ENCODE peak calls at places on chromosomes 1 and 21, in five cellular contexts. W is dorsolateral prefrontal cortex, T is mesendoderm, U is AG04450, Z is NT2/D1. B is an unnamed sample.

GRCh38 chr1:241352401-241352800 is 4.6 kb downstream of the RGS7 start:
- DNase-seq in W (no peak), T (no peak), U (no peak), Z (no peak), B (no peak)

GRCh38 chr1:15680614-15681345 is 3.3 kb upstream of the PLEKHM2 start:
- DNase-seq in W (no peak), T (peak; percentile 78), U (peak; percentile 76), Z (no peak), B (no peak)

GRCh38 chr1:79193211-79194079 is 186.9 kb upstream of the ADGRL4 start:
- DNase-seq in W (no peak), T (peak; percentile 64), U (no peak), Z (no peak), B (no peak)

GRCh38 chr1:52973843-52974242 is 46.8 kb downstream of the SCP2 start:
- DNase-seq in W (no peak), T (no peak), U (no peak), Z (no peak), B (no peak)

GRCh38 chr1:110982320-110982719 is 18.6 kb upstream of the LRIF1 start:
- DNase-seq in W (no peak), T (no peak), U (no peak), Z (no peak), B (no peak)

GRCh38 chr1:197320991-197321531 is 53.0 kb downstream of the CRB1 start:
- DNase-seq in W (no peak), T (no peak), U (no peak), Z (no peak), B (no peak)

GRCh38 chr1:25689686-25690381 is 73.2 kb downstream of the MAN1C1 start:
- DNase-seq in W (no peak), T (no peak), U (no peak), Z (no peak), B (peak; percentile 74)

GRCh38 chr1:247360991-247361721 is 29.5 kb upstream of the ZNF496 start:
- DNase-seq in W (peak; percentile 28), T (no peak), U (no peak), Z (no peak), B (no peak)

GRCh38 chr1:192168964-192169363 is 10.7 kb downstream of the RGS18 start:
- DNase-seq in W (no peak), T (no peak), U (no peak), Z (no peak), B (no peak)

GRCh38 chr1:110494522-110495406 is 24.2 kb downstream of the KCNA10 start:
- DNase-seq in W (no peak), T (no peak), U (no peak), Z (peak; percentile 36), B (peak; percentile 10)

GRCh38 chr1:11484321-11484655 is 5.3 kb downstream of the DISP3 start:
- DNase-seq in W (no peak), T (no peak), U (no peak), Z (no peak), B (no peak)

GRCh38 chr1:110380667-110381283 is 10.1 kb downstream of the SLC16A4 start:
- DNase-seq in W (no peak), T (no peak), U (peak; percentile 70), Z (no peak), B (no peak)

GRCh38 chr21:45319461-45320211 is 31.9 kb upstream of the POFUT2 start:
- DNase-seq in W (no peak), T (no peak), U (no peak), Z (no peak), B (peak; percentile 93)

GRCh38 chr1:171799166-171799565 is 17.7 kb downstream of the METTL13 start:
- DNase-seq in W (no peak), T (no peak), U (no peak), Z (no peak), B (no peak)

GRCh38 chr1:227886503-227886961 is 61.2 kb downstream of the WNT9A start:
- DNase-seq in W (no peak), T (no peak), U (no peak), Z (no peak), B (peak; percentile 66)

GRCh38 chr1:44239337-44239960 is 26.2 kb downstream of the DMAP1 start:
- DNase-seq in W (no peak), T (peak; percentile 75), U (no peak), Z (peak; percentile 62), B (no peak)

GRCh38 chr1:220732137-220732536 is 16.0 kb upstream of the MTARC2 start:
- DNase-seq in W (no peak), T (no peak), U (no peak), Z (no peak), B (no peak)

GRCh38 chr1:101723415-101723814 is 273.3 kb downstream of the OLFM3 start:
- DNase-seq in W (no peak), T (no peak), U (no peak), Z (no peak), B (no peak)

GRCh38 chr1:84827976-84828375 is 65.0 kb downstream of the LPAR3 start:
- DNase-seq in W (no peak), T (no peak), U (no peak), Z (no peak), B (no peak)

GRCh38 chr1:26831546-26832248 is 5.2 kb downstream of the ZDHHC18 start:
- DNase-seq in W (no peak), T (no peak), U (no peak), Z (no peak), B (no peak)

GRCh38 chr1:15346356-15347030 is 63.2 kb upstream of the EFHD2 start:
- DNase-seq in W (no peak), T (no peak), U (no peak), Z (no peak), B (peak; percentile 3)

GRCh38 chr1:178864326-178864725 is 6.6 kb downstream of the ANGPTL1 start:
- DNase-seq in W (no peak), T (no peak), U (no peak), Z (no peak), B (no peak)

GRCh38 chr1:220497220-220497756 is 30.6 kb upstream of the MARK1 start:
- DNase-seq in W (no peak), T (peak; percentile 27), U (no peak), Z (no peak), B (no peak)

GRCh38 chr21:46078322-46078981 is 19.5 kb upstream of the COL6A2 start:
- DNase-seq in W (no peak), T (no peak), U (no peak), Z (no peak), B (peak; percentile 66)

GRCh38 chr1:219988387-219988786 is 57.9 kb downstream of the EPRS1 start:
- DNase-seq in W (no peak), T (no peak), U (no peak), Z (no peak), B (no peak)

GRCh38 chr1:212518188-212518951 is 85.7 kb downstream of the NENF start:
- DNase-seq in W (no peak), T (peak; percentile 53), U (no peak), Z (no peak), B (peak; percentile 84)

GRCh38 chr1:174393885-174394284 is 53.9 kb upstream of the GPR52 start:
- DNase-seq in W (no peak), T (no peak), U (no peak), Z (no peak), B (no peak)

GRCh38 chr1:188668083-188668482 is 1809.6 kb downstream of the BRINP3 start:
- DNase-seq in W (no peak), T (peak; percentile 66), U (no peak), Z (peak; percentile 30), B (no peak)

GRCh38 chr1:211606914-211607751 is 28.2 kb upstream of the SLC30A1 start:
- DNase-seq in W (no peak), T (no peak), U (no peak), Z (no peak), B (peak; percentile 77)

GRCh38 chr1:30697977-30698376 is 25.4 kb downstream of the MATN1 start:
- DNase-seq in W (no peak), T (peak; percentile 63), U (no peak), Z (no peak), B (no peak)

GRCh38 chr1:162873671-162874666 is 13.0 kb upstream of the CCDC190 start:
- DNase-seq in W (no peak), T (no peak), U (peak; percentile 43), Z (no peak), B (no peak)

GRCh38 chr1:67431869-67432578 is 1.8 kb upstream of the SERBP1 start:
- DNase-seq in W (no peak), T (no peak), U (no peak), Z (no peak), B (no peak)
- H3K4me3 ChIP-seq in W (peak overlapping the region; percentile 91), T (no peak overlapping the region), U (no peak overlapping the region), Z (no peak overlapping the region), B (no peak overlapping the region)

GRCh38 chr1:203491664-203492485 is 2.1 kb upstream of the OPTC start:
- DNase-seq in W (peak; percentile 46), T (peak; percentile 21), U (no peak), Z (no peak), B (no peak)

GRCh38 chr1:203490607-203491006 is 3.3 kb upstream of the OPTC start:
- DNase-seq in W (no peak), T (no peak), U (no peak), Z (no peak), B (no peak)

GRCh38 chr1:203488539-203488938 is 5.4 kb upstream of the OPTC start:
- DNase-seq in W (no peak), T (no peak), U (no peak), Z (no peak), B (no peak)

GRCh38 chr1:203481186-203481585 is 5.6 kb downstream of the PRELP start:
- DNase-seq in W (no peak), T (no peak), U (no peak), Z (no peak), B (no peak)

GRCh38 chr1:203486618-203487370 is 7.2 kb upstream of the OPTC start:
- DNase-seq in W (no peak), T (no peak), U (no peak), Z (no peak), B (no peak)
- H3K4me3 ChIP-seq in W (peak overlapping the region; percentile 59), T (no peak overlapping the region), U (no peak overlapping the region), Z (peak overlapping the region; percentile 39), B (no peak overlapping the region)

DNA sequence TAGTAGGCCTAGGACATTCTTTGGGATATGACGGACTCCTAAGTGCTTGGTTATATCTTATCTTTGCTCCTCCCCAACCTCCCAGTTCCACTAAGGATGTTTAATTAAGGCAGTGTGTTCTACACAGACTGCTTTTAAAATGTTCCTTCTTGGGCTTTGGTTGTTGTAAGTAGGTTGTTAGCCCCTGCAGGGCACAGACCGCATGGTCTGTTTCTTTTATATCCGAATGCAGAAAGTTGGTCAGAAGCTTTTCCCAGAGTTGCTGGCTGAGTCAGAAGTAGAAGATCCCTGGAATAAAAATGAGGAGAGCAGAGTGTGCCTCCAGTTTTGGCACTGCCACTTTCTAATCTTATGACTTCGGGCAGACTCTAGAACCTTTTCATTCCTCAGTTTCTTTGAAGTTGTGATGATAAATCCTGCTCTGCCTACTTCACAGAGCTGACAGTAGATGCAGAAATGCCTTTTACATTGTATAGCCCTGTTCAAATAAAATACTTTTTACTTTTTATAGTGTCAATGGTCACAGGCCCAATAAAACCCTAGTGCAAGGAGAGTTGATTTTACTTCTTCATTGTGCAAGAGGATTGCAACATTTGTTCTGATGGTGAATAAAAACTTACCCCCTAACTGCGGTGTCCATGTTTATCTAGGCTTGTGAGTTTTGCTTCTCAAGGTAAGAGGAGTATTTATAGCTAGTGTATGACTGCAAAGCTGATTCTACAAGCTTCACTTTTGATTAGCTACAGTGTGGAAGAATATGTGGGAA is 18.4 kb downstream of the FMN2 start:
- DNase-seq in W (peak; percentile 59), T (peak; percentile 20), U (no peak), Z (no peak), B (no peak)
- H3K4me3 ChIP-seq in W (no peak overlapping the region), T (no peak overlapping the region), U (no peak overlapping the region), Z (no peak overlapping the region), B (no peak overlapping the region)

DNA sequence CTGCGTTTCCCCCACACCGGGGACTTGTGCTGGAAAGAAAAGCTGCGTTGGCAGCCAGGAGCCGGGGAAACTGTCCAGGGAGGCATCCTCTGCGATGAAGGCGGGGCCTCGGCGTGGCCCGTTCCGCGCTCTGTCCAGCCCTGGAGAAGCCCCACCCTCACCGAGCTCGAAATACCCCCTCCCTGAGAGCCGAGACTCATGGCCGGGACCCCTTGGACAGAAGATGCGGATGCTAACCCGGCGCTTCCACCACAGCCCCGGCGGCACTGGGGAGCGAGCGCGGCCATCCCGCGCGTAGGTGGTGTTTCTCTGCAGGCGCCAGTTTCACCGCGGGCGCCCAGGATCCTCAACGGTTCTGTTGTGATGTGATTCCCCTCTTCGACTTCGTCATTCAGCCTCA is 31.6 kb downstream of the PDE9A start:
- DNase-seq in W (peak; percentile 45), T (no peak), U (no peak), Z (no peak), B (peak; percentile 29)
- H3K4me3 ChIP-seq in W (peak overlapping the region; percentile 28), T (no peak overlapping the region), U (no peak overlapping the region), Z (no peak overlapping the region), B (no peak overlapping the region)

B was measured in aorta.